ENCODE peak calls at places on chromosomes 12 and 14, in nine cellular contexts. F is adrenal gland, A is WERI-Rb-1, Z is AG10803, O is astrocyte of the spinal cord, S is foreskin fibroblast, K is astrocyte, R is cardiac fibroblast, M is bronchial epithelial cell. W is an unnamed sample.

GRCh38 chr14:45252356-45253069 is 489 bp downstream of the MIS18BP1 start:
- DNase-seq in F (no peak), A (no peak), Z (no peak), O (no peak), S (peak; percentile 30), K (peak; percentile 6), R (peak; percentile 41), M (peak; percentile 3), W (no peak)

GRCh38 chr14:104434214-104435076 is 145.1 kb upstream of the C14orf180 start:
- DNase-seq in F (no peak), A (no peak), Z (no peak), O (no peak), S (no peak), K (no peak), R (no peak), M (no peak), W (no peak)

GRCh38 chr12:53198470-53199110 is 8.5 kb downstream of the ITGB7 start:
- DNase-seq in F (no peak), A (no peak), Z (no peak), O (no peak), S (no peak), K (no peak), R (no peak), M (no peak), W (no peak)

GRCh38 chr14:21036746-21037145 is 2.1 kb upstream of the RNASE13 start:
- DNase-seq in F (no peak), A (no peak), Z (no peak), O (no peak), S (peak; percentile 14), K (no peak), R (no peak), M (no peak), W (no peak)

GRCh38 chr14:66066991-66067788 is 419.0 kb upstream of the CCDC196 start:
- DNase-seq in F (no peak), A (no peak), Z (peak; percentile 60), O (no peak), S (no peak), K (peak; percentile 20), R (peak; percentile 33), M (no peak), W (no peak)

GRCh38 chr12:79615596-79616560 is 74.9 kb downstream of the PAWR start:
- DNase-seq in F (no peak), A (no peak), Z (peak; percentile 50), O (no peak), S (no peak), K (no peak), R (no peak), M (peak; percentile 76), W (no peak)

GRCh38 chr12:12813120-12814101 is at the start of gene DDX47:
- DNase-seq in F (peak; percentile 96), A (peak; percentile 95), Z (peak; percentile 89), O (peak; percentile 90), S (peak; percentile 96), K (peak; percentile 74), R (peak; percentile 94), M (peak; percentile 85), W (peak; percentile 46)

GRCh38 chr12:109844983-109845841 is 12.0 kb upstream of the TRPV4 start:
- DNase-seq in F (peak; percentile 87), A (peak; percentile 89), Z (peak; percentile 65), O (peak; percentile 71), S (peak; percentile 90), K (peak; percentile 43), R (peak; percentile 77), M (peak; percentile 72), W (no peak)

GRCh38 chr14:31118892-31119291 is 88.7 kb downstream of the HECTD1 start:
- DNase-seq in F (no peak), A (no peak), Z (peak; percentile 15), O (no peak), S (no peak), K (peak; percentile 6), R (peak; percentile 36), M (no peak), W (no peak)

GRCh38 chr14:74568896-74569295 is 43.1 kb downstream of the LTBP2 start:
- DNase-seq in F (no peak), A (no peak), Z (peak; percentile 69), O (no peak), S (no peak), K (no peak), R (peak; percentile 40), M (no peak), W (no peak)

GRCh38 chr12:92065018-92065499 is 80.6 kb downstream of the BTG1 start:
- DNase-seq in F (peak; percentile 17), A (no peak), Z (peak; percentile 48), O (peak; percentile 41), S (peak; percentile 39), K (peak; percentile 51), R (peak; percentile 27), M (peak; percentile 75), W (no peak)

GRCh38 chr12:19220205-19220604 is 90.7 kb downstream of the PLEKHA5 start:
- DNase-seq in F (no peak), A (no peak), Z (peak; percentile 67), O (peak; percentile 85), S (peak; percentile 61), K (peak; percentile 93), R (peak; percentile 81), M (peak; percentile 62), W (no peak)

GRCh38 chr14:102162488-102162887 is 22.8 kb downstream of the WDR20 start:
- DNase-seq in F (no peak), A (no peak), Z (no peak), O (no peak), S (no peak), K (no peak), R (no peak), M (no peak), W (no peak)

GRCh38 chr12:58046281-58046680 is 104.9 kb downstream of the ATP23 start:
- DNase-seq in F (no peak), A (no peak), Z (no peak), O (no peak), S (no peak), K (no peak), R (peak; percentile 16), M (no peak), W (no peak)

GRCh38 chr14:35146711-35147149 is 24.4 kb downstream of the PRORP start:
- DNase-seq in F (no peak), A (no peak), Z (no peak), O (no peak), S (no peak), K (no peak), R (no peak), M (no peak), W (no peak)

GRCh38 chr14:93234798-93235197 is 27.7 kb downstream of the UBR7 start:
- DNase-seq in F (peak; percentile 26), A (no peak), Z (peak; percentile 76), O (peak; percentile 69), S (peak; percentile 83), K (peak; percentile 88), R (peak; percentile 83), M (peak; percentile 95), W (peak; percentile 70)

GRCh38 chr14:75989134-75989533 is 3.6 kb downstream of the IFT43 start:
- DNase-seq in F (peak; percentile 27), A (no peak), Z (peak; percentile 87), O (peak; percentile 47), S (no peak), K (peak; percentile 80), R (peak; percentile 86), M (no peak), W (peak; percentile 85)

GRCh38 chr12:75478395-75478794 is 2.2 kb upstream of the GLIPR1 start:
- DNase-seq in F (no peak), A (no peak), Z (peak; percentile 71), O (peak; percentile 46), S (peak; percentile 81), K (peak; percentile 51), R (peak; percentile 77), M (peak; percentile 42), W (no peak)

GRCh38 chr12:51262758-51263177 is 7.4 kb downstream of the SMAGP start:
- DNase-seq in F (peak; percentile 93), A (peak; percentile 34), Z (peak; percentile 51), O (peak; percentile 52), S (peak; percentile 74), K (peak; percentile 33), R (peak; percentile 70), M (peak; percentile 29), W (no peak)
- TF ChIP-seq CTCF in F (peak; percentile 60), A (peak; percentile 41), Z (peak; percentile 43), O (peak; percentile 55), S (peak; percentile 21), K (peak; percentile 33), R (peak; percentile 49), M (peak; percentile 44), W (peak; percentile 57)

GRCh38 chr14:49966304-49966809 is 73.5 kb downstream of the ARF6 start:
- DNase-seq in F (no peak), A (peak; percentile 11), Z (peak; percentile 74), O (no peak), S (peak; percentile 43), K (no peak), R (no peak), M (no peak), W (no peak)

GRCh38 chr14:49960453-49960852 is 67.6 kb downstream of the ARF6 start:
- DNase-seq in F (no peak), A (no peak), Z (no peak), O (no peak), S (no peak), K (no peak), R (no peak), M (peak; percentile 54), W (no peak)

GRCh38 chr14:49961270-49962222 is 68.7 kb downstream of the ARF6 start:
- DNase-seq in F (no peak), A (no peak), Z (no peak), O (peak; percentile 29), S (no peak), K (peak; percentile 41), R (no peak), M (peak; percentile 78), W (no peak)

GRCh38 chr14:49959822-49960408 is 67.0 kb downstream of the ARF6 start:
- DNase-seq in F (no peak), A (no peak), Z (no peak), O (no peak), S (no peak), K (no peak), R (no peak), M (peak; percentile 35), W (no peak)

GRCh38 chr14:49962616-49963015 is 69.7 kb downstream of the ARF6 start:
- DNase-seq in F (no peak), A (no peak), Z (no peak), O (no peak), S (no peak), K (no peak), R (no peak), M (peak; percentile 96), W (no peak)
- H3K4me3 ChIP-seq in F (no peak overlapping the region), A (no peak overlapping the region), Z (no peak overlapping the region), O (no peak overlapping the region), S (no peak overlapping the region), K (no peak overlapping the region), R (no peak overlapping the region), M (no peak overlapping the region), W (no peak overlapping the region)

DNA sequence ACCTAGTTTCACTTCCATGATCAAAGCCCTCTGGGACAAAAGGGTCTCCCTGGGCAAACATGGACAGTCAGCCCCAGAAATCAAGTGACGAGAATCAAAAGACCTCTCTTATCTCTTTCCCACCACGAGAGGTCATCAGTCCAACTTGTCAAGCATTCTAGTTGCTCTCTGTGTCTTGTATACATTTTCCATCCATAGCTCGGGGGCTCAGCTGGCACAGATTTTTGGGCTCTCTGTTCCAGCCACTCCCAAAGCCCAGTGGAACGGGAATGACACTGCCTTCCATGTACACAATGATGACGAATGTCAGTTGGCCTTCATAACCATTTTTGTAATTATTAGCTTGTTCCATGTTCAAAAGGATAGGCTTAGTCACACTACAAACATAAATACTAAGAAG is 29.7 kb downstream of the NOS1 start:
- DNase-seq in F (no peak), A (no peak), Z (no peak), O (no peak), S (no peak), K (no peak), R (no peak), M (no peak), W (no peak)
- TF ChIP-seq CTCF in F (no peak), A (no peak), Z (no peak), O (no peak), S (no peak), K (no peak), R (no peak), M (no peak), W (no peak)

GRCh38 chr12:118537481-118537917 is 161.1 kb downstream of the SUDS3 start:
- DNase-seq in F (no peak), A (no peak), Z (no peak), O (no peak), S (no peak), K (no peak), R (no peak), M (no peak), W (no peak)
- H3K4me3 ChIP-seq in F (no peak overlapping the region), A (no peak overlapping the region), Z (no peak overlapping the region), O (no peak overlapping the region), S (no peak overlapping the region), K (no peak overlapping the region), R (no peak overlapping the region), M (no peak overlapping the region), W (no peak overlapping the region)